ENCODE peak calls at places on chromosomes 13 and 19, in ten cellular contexts. One of them, this sample, is unnamed. For H3K9me3 and H3K4me1, the result is how much of the 10 kb centered on the place peaks cover.

GRCh38 chr13:99380921-99381645 is 73.9 kb upstream of the GPR183 start:
- DNase-seq in ovary: no peak
- DNase-seq in CD4-positive, CD25-positive, alpha-beta regulatory T cell: no peak
- DNase-seq in endothelial cell of umbilical vein: no peak
- DNase-seq in ascending aorta: peak
- DNase-seq in stomach: no peak
- DNase-seq in heart right ventricle: no peak
- DNase-seq in CD8-positive, alpha-beta T cell: peak
- DNase-seq in fibroblast of lung: no peak
- DNase-seq in upper lobe of right lung: no peak
- DNase-seq in this sample: no peak

GRCh38 chr13:32164622-32165268 is 133.2 kb downstream of the FRY start:
- DNase-seq in upper lobe of right lung: no peak
- DNase-seq in stomach: no peak
- DNase-seq in heart right ventricle: no peak
- DNase-seq in endothelial cell of umbilical vein: peak
- DNase-seq in ascending aorta: no peak
- DNase-seq in CD8-positive, alpha-beta T cell: no peak
- DNase-seq in CD4-positive, CD25-positive, alpha-beta regulatory T cell: no peak
- DNase-seq in ovary: no peak
- DNase-seq in fibroblast of lung: peak
- DNase-seq in this sample: peak

GRCh38 chr19:460877-461609 is at the start of gene SHC2:
- DNase-seq in upper lobe of right lung: no peak
- DNase-seq in heart right ventricle: peak
- DNase-seq in endothelial cell of umbilical vein: no peak
- DNase-seq in ovary: peak
- DNase-seq in fibroblast of lung: no peak
- DNase-seq in stomach: peak
- DNase-seq in CD8-positive, alpha-beta T cell: no peak
- DNase-seq in CD4-positive, CD25-positive, alpha-beta regulatory T cell: no peak
- DNase-seq in ascending aorta: no peak
- DNase-seq in this sample: no peak

GRCh38 chr19:35307990-35308389 is 16.0 kb downstream of the MAG start:
- DNase-seq in fibroblast of lung: no peak
- DNase-seq in endothelial cell of umbilical vein: no peak
- DNase-seq in ascending aorta: no peak
- DNase-seq in ovary: peak
- DNase-seq in heart right ventricle: no peak
- DNase-seq in upper lobe of right lung: no peak
- DNase-seq in CD4-positive, CD25-positive, alpha-beta regulatory T cell: no peak
- DNase-seq in stomach: no peak
- DNase-seq in CD8-positive, alpha-beta T cell: no peak
- DNase-seq in this sample: peak

GRCh38 chr13:24680258-24680920 is at the start of gene ATP12A:
- DNase-seq in fibroblast of lung: no peak
- DNase-seq in ascending aorta: no peak
- DNase-seq in upper lobe of right lung: no peak
- DNase-seq in CD4-positive, CD25-positive, alpha-beta regulatory T cell: peak
- DNase-seq in stomach: peak
- DNase-seq in ovary: no peak
- DNase-seq in CD8-positive, alpha-beta T cell: peak
- DNase-seq in heart right ventricle: no peak
- DNase-seq in endothelial cell of umbilical vein: no peak
- DNase-seq in this sample: peak

GRCh38 chr13:94660695-94661324 is 51.5 kb downstream of the SOX21 start:
- DNase-seq in ovary: no peak
- DNase-seq in ascending aorta: no peak
- DNase-seq in endothelial cell of umbilical vein: peak
- DNase-seq in fibroblast of lung: peak
- DNase-seq in stomach: no peak
- DNase-seq in upper lobe of right lung: no peak
- DNase-seq in CD8-positive, alpha-beta T cell: no peak
- DNase-seq in heart right ventricle: no peak
- DNase-seq in CD4-positive, CD25-positive, alpha-beta regulatory T cell: no peak
- DNase-seq in this sample: no peak

GRCh38 chr19:2488405-2488941 is 12.5 kb downstream of the GADD45B start:
- DNase-seq in CD4-positive, CD25-positive, alpha-beta regulatory T cell: no peak
- DNase-seq in CD8-positive, alpha-beta T cell: no peak
- DNase-seq in ascending aorta: no peak
- DNase-seq in endothelial cell of umbilical vein: no peak
- DNase-seq in ovary: no peak
- DNase-seq in stomach: no peak
- DNase-seq in upper lobe of right lung: no peak
- DNase-seq in heart right ventricle: no peak
- DNase-seq in fibroblast of lung: no peak
- DNase-seq in this sample: no peak

GRCh38 chr19:11722414-11722813 is 16.3 kb downstream of the ZNF823 start:
- DNase-seq in CD4-positive, CD25-positive, alpha-beta regulatory T cell: no peak
- DNase-seq in heart right ventricle: no peak
- DNase-seq in ascending aorta: no peak
- DNase-seq in upper lobe of right lung: no peak
- DNase-seq in fibroblast of lung: no peak
- DNase-seq in stomach: no peak
- DNase-seq in CD8-positive, alpha-beta T cell: no peak
- DNase-seq in endothelial cell of umbilical vein: no peak
- DNase-seq in ovary: no peak
- DNase-seq in this sample: no peak

GRCh38 chr19:18742838-18743237 is 48.3 kb downstream of the COMP start:
- DNase-seq in ovary: no peak
- DNase-seq in stomach: no peak
- DNase-seq in heart right ventricle: no peak
- DNase-seq in ascending aorta: no peak
- DNase-seq in fibroblast of lung: no peak
- DNase-seq in CD8-positive, alpha-beta T cell: no peak
- DNase-seq in CD4-positive, CD25-positive, alpha-beta regulatory T cell: no peak
- DNase-seq in endothelial cell of umbilical vein: no peak
- DNase-seq in upper lobe of right lung: no peak
- DNase-seq in this sample: no peak

GRCh38 chr13:105783261-105783660 is 752.2 kb downstream of the EFNB2 start:
- DNase-seq in fibroblast of lung: no peak
- DNase-seq in stomach: no peak
- DNase-seq in ascending aorta: no peak
- DNase-seq in endothelial cell of umbilical vein: no peak
- DNase-seq in ovary: no peak
- DNase-seq in heart right ventricle: no peak
- DNase-seq in upper lobe of right lung: no peak
- DNase-seq in CD4-positive, CD25-positive, alpha-beta regulatory T cell: no peak
- DNase-seq in CD8-positive, alpha-beta T cell: no peak
- DNase-seq in this sample: no peak

GRCh38 chr13:54705738-54706137 is 1677.1 kb downstream of the OLFM4 start:
- DNase-seq in CD4-positive, CD25-positive, alpha-beta regulatory T cell: no peak
- DNase-seq in heart right ventricle: no peak
- DNase-seq in CD8-positive, alpha-beta T cell: no peak
- DNase-seq in endothelial cell of umbilical vein: no peak
- DNase-seq in ascending aorta: no peak
- DNase-seq in fibroblast of lung: no peak
- DNase-seq in stomach: no peak
- DNase-seq in ovary: no peak
- DNase-seq in upper lobe of right lung: no peak
- DNase-seq in this sample: no peak

GRCh38 chr13:37473035-37473434 is 125.5 kb downstream of the POSTN start:
- DNase-seq in ascending aorta: no peak
- DNase-seq in upper lobe of right lung: no peak
- DNase-seq in fibroblast of lung: no peak
- DNase-seq in heart right ventricle: no peak
- DNase-seq in CD8-positive, alpha-beta T cell: no peak
- DNase-seq in CD4-positive, CD25-positive, alpha-beta regulatory T cell: no peak
- DNase-seq in ovary: no peak
- DNase-seq in endothelial cell of umbilical vein: no peak
- DNase-seq in stomach: no peak
- DNase-seq in this sample: no peak

GRCh38 chr19:13803038-13803437 is 7.8 kb downstream of the ZSWIM4 start:
- DNase-seq in CD8-positive, alpha-beta T cell: no peak
- DNase-seq in ovary: no peak
- DNase-seq in ascending aorta: no peak
- DNase-seq in heart right ventricle: no peak
- DNase-seq in stomach: peak
- DNase-seq in CD4-positive, CD25-positive, alpha-beta regulatory T cell: no peak
- DNase-seq in upper lobe of right lung: peak
- DNase-seq in fibroblast of lung: no peak
- DNase-seq in endothelial cell of umbilical vein: no peak
- DNase-seq in this sample: no peak

GRCh38 chr19:55442372-55443044 is 592 bp downstream of the SHISA7 start:
- DNase-seq in heart right ventricle: no peak
- DNase-seq in ascending aorta: no peak
- DNase-seq in CD8-positive, alpha-beta T cell: no peak
- DNase-seq in CD4-positive, CD25-positive, alpha-beta regulatory T cell: no peak
- DNase-seq in upper lobe of right lung: no peak
- DNase-seq in fibroblast of lung: no peak
- DNase-seq in endothelial cell of umbilical vein: no peak
- DNase-seq in ovary: no peak
- DNase-seq in stomach: no peak
- DNase-seq in this sample: no peak

GRCh38 chr19:52665047-52665446 is 26.9 kb upstream of the ZNF83 start:
- DNase-seq in endothelial cell of umbilical vein: no peak
- DNase-seq in CD8-positive, alpha-beta T cell: no peak
- DNase-seq in fibroblast of lung: no peak
- DNase-seq in upper lobe of right lung: no peak
- DNase-seq in stomach: no peak
- DNase-seq in heart right ventricle: no peak
- DNase-seq in ascending aorta: no peak
- DNase-seq in CD4-positive, CD25-positive, alpha-beta regulatory T cell: no peak
- DNase-seq in ovary: no peak
- DNase-seq in this sample: no peak

GRCh38 chr13:94195715-94196114 is 283.8 kb downstream of the DCT start:
- DNase-seq in ovary: no peak
- DNase-seq in endothelial cell of umbilical vein: no peak
- DNase-seq in CD8-positive, alpha-beta T cell: no peak
- DNase-seq in stomach: no peak
- DNase-seq in upper lobe of right lung: no peak
- DNase-seq in ascending aorta: no peak
- DNase-seq in heart right ventricle: no peak
- DNase-seq in CD4-positive, CD25-positive, alpha-beta regulatory T cell: no peak
- DNase-seq in fibroblast of lung: peak
- DNase-seq in this sample: no peak

GRCh38 chr19:15717781-15718180 is 10.0 kb upstream of the OR10H2 start:
- DNase-seq in ovary: no peak
- DNase-seq in CD8-positive, alpha-beta T cell: no peak
- DNase-seq in CD4-positive, CD25-positive, alpha-beta regulatory T cell: no peak
- DNase-seq in ascending aorta: no peak
- DNase-seq in heart right ventricle: no peak
- DNase-seq in fibroblast of lung: no peak
- DNase-seq in upper lobe of right lung: no peak
- DNase-seq in stomach: no peak
- DNase-seq in endothelial cell of umbilical vein: no peak
- DNase-seq in this sample: no peak
- H3K9me3 ChIP-seq in ovary: under half
- H3K9me3 ChIP-seq in CD8-positive, alpha-beta T cell: under half
- H3K9me3 ChIP-seq in CD4-positive, CD25-positive, alpha-beta regulatory T cell: under half
- H3K9me3 ChIP-seq in ascending aorta: under half
- H3K9me3 ChIP-seq in heart right ventricle: under half
- H3K9me3 ChIP-seq in fibroblast of lung: under half
- H3K9me3 ChIP-seq in upper lobe of right lung: under half
- H3K9me3 ChIP-seq in stomach: under half
- H3K9me3 ChIP-seq in endothelial cell of umbilical vein: under half
- H3K9me3 ChIP-seq in this sample: under half

GRCh38 chr19:38856813-38857212 is 7.0 kb upstream of the HNRNPL start:
- DNase-seq in stomach: no peak
- DNase-seq in CD8-positive, alpha-beta T cell: no peak
- DNase-seq in CD4-positive, CD25-positive, alpha-beta regulatory T cell: no peak
- DNase-seq in upper lobe of right lung: no peak
- DNase-seq in endothelial cell of umbilical vein: no peak
- DNase-seq in ascending aorta: no peak
- DNase-seq in heart right ventricle: no peak
- DNase-seq in ovary: no peak
- DNase-seq in fibroblast of lung: no peak
- DNase-seq in this sample: no peak

GRCh38 chr19:38862321-38863059 is 12.7 kb upstream of the HNRNPL start:
- DNase-seq in CD4-positive, CD25-positive, alpha-beta regulatory T cell: no peak
- DNase-seq in upper lobe of right lung: no peak
- DNase-seq in fibroblast of lung: peak
- DNase-seq in heart right ventricle: peak
- DNase-seq in ovary: no peak
- DNase-seq in endothelial cell of umbilical vein: peak
- DNase-seq in ascending aorta: no peak
- DNase-seq in CD8-positive, alpha-beta T cell: no peak
- DNase-seq in stomach: no peak
- DNase-seq in this sample: no peak

GRCh38 chr19:38867176-38867780 is 10.8 kb downstream of the RINL start:
- DNase-seq in upper lobe of right lung: no peak
- DNase-seq in heart right ventricle: no peak
- DNase-seq in CD8-positive, alpha-beta T cell: no peak
- DNase-seq in stomach: no peak
- DNase-seq in ovary: no peak
- DNase-seq in fibroblast of lung: no peak
- DNase-seq in CD4-positive, CD25-positive, alpha-beta regulatory T cell: no peak
- DNase-seq in ascending aorta: no peak
- DNase-seq in endothelial cell of umbilical vein: no peak
- DNase-seq in this sample: no peak

DNA sequence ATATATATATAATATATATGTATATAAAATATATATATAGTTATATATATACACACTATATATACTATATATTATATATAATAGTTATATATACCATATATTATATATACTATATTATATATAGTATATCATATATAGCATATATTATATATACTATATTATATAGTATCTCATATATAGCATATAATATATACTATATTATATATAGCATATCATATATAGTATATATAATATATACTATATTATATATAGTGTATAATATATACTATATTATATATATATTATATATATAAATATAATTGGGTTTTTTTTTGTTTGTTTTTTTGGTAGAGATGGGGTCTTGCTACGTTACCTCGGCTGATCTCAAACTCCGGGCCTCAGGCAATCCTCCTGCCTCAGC is 11.6 kb upstream of the HNRNPL start:
- DNase-seq in fibroblast of lung: no peak
- DNase-seq in CD4-positive, CD25-positive, alpha-beta regulatory T cell: no peak
- DNase-seq in upper lobe of right lung: no peak
- DNase-seq in endothelial cell of umbilical vein: no peak
- DNase-seq in ovary: no peak
- DNase-seq in CD8-positive, alpha-beta T cell: no peak
- DNase-seq in stomach: no peak
- DNase-seq in heart right ventricle: no peak
- DNase-seq in ascending aorta: no peak
- DNase-seq in this sample: no peak
- H3K4me1 ChIP-seq in fibroblast of lung: under half
- H3K4me1 ChIP-seq in CD4-positive, CD25-positive, alpha-beta regulatory T cell: under half
- H3K4me1 ChIP-seq in upper lobe of right lung: under half
- H3K4me1 ChIP-seq in endothelial cell of umbilical vein: under half
- H3K4me1 ChIP-seq in ovary: under half
- H3K4me1 ChIP-seq in CD8-positive, alpha-beta T cell: under half
- H3K4me1 ChIP-seq in stomach: under half
- H3K4me1 ChIP-seq in heart right ventricle: under half
- H3K4me1 ChIP-seq in ascending aorta: under half
- H3K4me1 ChIP-seq in this sample: under half

GRCh38 chr13:21055016-21055415 is 6.4 kb downstream of the LATS2 start:
- DNase-seq in heart right ventricle: no peak
- DNase-seq in stomach: no peak
- DNase-seq in upper lobe of right lung: no peak
- DNase-seq in CD4-positive, CD25-positive, alpha-beta regulatory T cell: no peak
- DNase-seq in CD8-positive, alpha-beta T cell: no peak
- DNase-seq in ascending aorta: no peak
- DNase-seq in endothelial cell of umbilical vein: no peak
- DNase-seq in fibroblast of lung: no peak
- DNase-seq in ovary: no peak
- DNase-seq in this sample: no peak
- H3K27ac ChIP-seq in heart right ventricle: peak
- H3K27ac ChIP-seq in stomach: no peak
- H3K27ac ChIP-seq in upper lobe of right lung: no peak
- H3K27ac ChIP-seq in CD4-positive, CD25-positive, alpha-beta regulatory T cell: no peak
- H3K27ac ChIP-seq in CD8-positive, alpha-beta T cell: no peak
- H3K27ac ChIP-seq in ascending aorta: peak
- H3K27ac ChIP-seq in endothelial cell of umbilical vein: peak
- H3K27ac ChIP-seq in fibroblast of lung: no peak
- H3K27ac ChIP-seq in ovary: no peak
- H3K27ac ChIP-seq in this sample: no peak

GRCh38 chr19:37127999-37128820 is 44.3 kb downstream of the ZNF585A start:
- DNase-seq in fibroblast of lung: no peak
- DNase-seq in endothelial cell of umbilical vein: no peak
- DNase-seq in stomach: no peak
- DNase-seq in upper lobe of right lung: no peak
- DNase-seq in ovary: no peak
- DNase-seq in CD4-positive, CD25-positive, alpha-beta regulatory T cell: no peak
- DNase-seq in ascending aorta: no peak
- DNase-seq in heart right ventricle: no peak
- DNase-seq in CD8-positive, alpha-beta T cell: no peak
- DNase-seq in this sample: no peak
- H3K9me3 ChIP-seq in fibroblast of lung: under half
- H3K9me3 ChIP-seq in endothelial cell of umbilical vein: under half
- H3K9me3 ChIP-seq in stomach: half or more
- H3K9me3 ChIP-seq in upper lobe of right lung: half or more
- H3K9me3 ChIP-seq in ovary: half or more
- H3K9me3 ChIP-seq in CD4-positive, CD25-positive, alpha-beta regulatory T cell: half or more
- H3K9me3 ChIP-seq in ascending aorta: half or more
- H3K9me3 ChIP-seq in heart right ventricle: half or more
- H3K9me3 ChIP-seq in CD8-positive, alpha-beta T cell: half or more
- H3K9me3 ChIP-seq in this sample: under half

This sample was measured in testis.